ENCODE peak calls at places on chromosome 22, in four cellular contexts. O is HCT116, V is HepG2, X is K562. F is an unnamed sample.

GRCh38 chr22:24580276-24580675 is 12.6 kb downstream of the LRRC75B start:
- DNase-seq in O (no peak), V (no peak), X (no peak), F (no peak)

GRCh38 chr22:26045051-26045450 is 124.2 kb upstream of the SEZ6L start:
- DNase-seq in O (no peak), V (no peak), X (no peak), F (no peak)

GRCh38 chr22:29877620-29878019 is 5.4 kb upstream of the MTMR3 start:
- DNase-seq in O (no peak), V (no peak), X (no peak), F (no peak)

GRCh38 chr22:43824724-43825485 is 12.8 kb upstream of the EFCAB6 start:
- DNase-seq in O (no peak), V (no peak), X (no peak), F (no peak)

GRCh38 chr22:48264586-48264985 is 1502.1 kb downstream of the TBC1D22A start:
- DNase-seq in O (no peak), V (no peak), X (no peak), F (no peak)

GRCh38 chr22:17988800-17989513 is 35.4 kb downstream of the MICAL3 start:
- DNase-seq in O (no peak), V (no peak), X (no peak), F (no peak)

GRCh38 chr22:33404723-33405122 is 346.5 kb upstream of the SYN3 start:
- DNase-seq in O (no peak), V (peak; percentile 26), X (no peak), F (no peak)

GRCh38 chr22:17781319-17782031 is 7.2 kb upstream of the BID start:
- DNase-seq in O (no peak), V (peak; percentile 78), X (no peak), F (peak; percentile 57)

GRCh38 chr22:42317691-42318547 is 47.5 kb upstream of the TCF20 start:
- DNase-seq in O (no peak), V (no peak), X (no peak), F (peak; percentile 50)

GRCh38 chr22:43110444-43110926 is at the start of gene BIK:
- DNase-seq in O (no peak), V (peak; percentile 51), X (peak; percentile 71), F (peak; percentile 74)

GRCh38 chr22:45888221-45889092 is 88.5 kb downstream of the WNT7B start:
- DNase-seq in O (no peak), V (no peak), X (no peak), F (no peak)

GRCh38 chr22:44354288-44354687 is 41.5 kb upstream of the SHISAL1 start:
- DNase-seq in O (no peak), V (no peak), X (no peak), F (no peak)

GRCh38 chr22:27686534-27686933 is 115.0 kb downstream of the MN1 start:
- DNase-seq in O (peak; percentile 68), V (peak; percentile 39), X (no peak), F (no peak)

GRCh38 chr22:45631839-45632238 is 39.8 kb upstream of the ATXN10 start:
- DNase-seq in O (no peak), V (no peak), X (no peak), F (no peak)

GRCh38 chr22:42074153-42074750 is at the start of gene PHETA2:
- DNase-seq in O (no peak), V (no peak), X (no peak), F (peak; percentile 65)

GRCh38 chr22:25779890-25780289 is 37.9 kb downstream of the MYO18B start:
- DNase-seq in O (no peak), V (no peak), X (no peak), F (no peak)

GRCh38 chr22:45771711-45772110 is 100.1 kb downstream of the ATXN10 start:
- DNase-seq in O (no peak), V (no peak), X (no peak), F (no peak)

GRCh38 chr22:39519681-39520053 is 695 bp upstream of the ATF4 start:
- DNase-seq in O (no peak), V (peak; percentile 58), X (no peak), F (peak; percentile 60)

GRCh38 chr22:43796567-43796966 is 15.5 kb downstream of the EFCAB6 start:
- DNase-seq in O (peak; percentile 6), V (no peak), X (no peak), F (peak; percentile 11)

GRCh38 chr22:47965066-47965465 is 1202.6 kb downstream of the TBC1D22A start:
- DNase-seq in O (no peak), V (no peak), X (no peak), F (no peak)

GRCh38 chr22:45754822-45755221 is 83.2 kb downstream of the ATXN10 start:
- DNase-seq in O (no peak), V (no peak), X (no peak), F (no peak)

GRCh38 chr22:48709976-48710375 is 1117.7 kb downstream of the BRD1 start:
- DNase-seq in O (no peak), V (no peak), X (no peak), F (no peak)

GRCh38 chr22:45826520-45826919 is 150.4 kb downstream of the WNT7B start:
- DNase-seq in O (no peak), V (no peak), X (no peak), F (no peak)

GRCh38 chr22:48112687-48113521 is 1350.5 kb downstream of the TBC1D22A start:
- DNase-seq in O (no peak), V (no peak), X (no peak), F (no peak)

DNA sequence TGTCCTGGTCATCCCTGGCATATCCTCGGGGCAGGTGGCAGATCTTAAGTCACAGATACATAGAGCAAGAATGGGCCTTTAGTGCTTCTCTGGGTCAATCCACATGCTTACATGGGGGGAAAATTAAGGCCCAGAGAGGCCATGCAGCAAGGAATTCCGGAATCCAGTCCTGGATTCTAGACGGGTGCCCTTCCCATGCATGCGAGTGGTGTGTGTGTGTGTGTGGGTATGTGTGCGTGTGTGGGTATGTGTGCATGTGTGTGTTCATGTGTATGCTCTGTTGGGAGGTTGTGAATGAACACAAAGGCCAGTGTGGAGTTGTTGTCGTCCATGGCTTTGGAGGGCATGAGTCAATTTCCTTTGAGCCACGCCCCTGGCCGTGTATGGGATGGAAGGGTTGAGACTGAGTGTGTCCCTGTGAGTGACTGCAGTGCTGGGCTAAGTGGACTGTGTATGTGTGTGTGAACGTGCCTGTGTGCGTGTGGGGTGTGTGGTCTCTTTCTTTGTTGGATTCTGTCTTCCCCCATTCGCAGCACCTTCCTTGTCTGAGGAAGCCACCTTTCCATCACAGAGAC is 33.4 kb upstream of the EIF3D start:
- DNase-seq in O (no peak), V (no peak), X (peak; percentile 16), F (no peak)
- TF ChIP-seq ZBTB33 in O (no peak), V (no peak), X (no peak), F (no peak)

DNA sequence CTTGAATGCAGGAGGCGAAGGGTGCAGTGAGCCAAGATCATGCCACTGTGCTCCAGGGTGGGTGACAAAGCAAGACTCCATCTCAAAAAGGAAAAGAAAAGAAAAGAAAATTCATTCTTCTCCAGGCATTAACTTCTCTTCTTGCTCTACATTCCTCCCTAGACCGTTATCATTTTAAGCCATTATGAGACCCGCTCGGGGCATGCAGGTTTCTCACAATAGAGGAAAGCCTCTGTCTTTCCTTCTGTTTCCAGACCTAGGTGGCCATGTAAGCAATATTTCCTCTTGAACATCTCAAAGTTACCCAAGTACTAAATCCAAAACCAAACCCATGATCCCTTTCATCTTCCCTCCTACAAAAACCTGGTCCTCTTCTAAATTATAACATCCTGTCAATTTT is 139.6 kb downstream of the RBFOX2 start:
- DNase-seq in O (no peak), V (no peak), X (no peak), F (no peak)
- H3K4me3 ChIP-seq in O (no peak overlapping the region), V (no peak overlapping the region), X (no peak overlapping the region), F (no peak overlapping the region)

GRCh38 chr22:30880847-30881246 is 87.7 kb downstream of the MORC2 start:
- DNase-seq in O (no peak), V (no peak), X (no peak), F (no peak)
- H3K4me1 ChIP-seq in O (peaks cover 9% of the 10 kb centered on the region), V (peaks cover 58% of the 10 kb centered on the region), X (peaks cover 28% of the 10 kb centered on the region), F (no peaks in the 10 kb centered on the region)

DNA sequence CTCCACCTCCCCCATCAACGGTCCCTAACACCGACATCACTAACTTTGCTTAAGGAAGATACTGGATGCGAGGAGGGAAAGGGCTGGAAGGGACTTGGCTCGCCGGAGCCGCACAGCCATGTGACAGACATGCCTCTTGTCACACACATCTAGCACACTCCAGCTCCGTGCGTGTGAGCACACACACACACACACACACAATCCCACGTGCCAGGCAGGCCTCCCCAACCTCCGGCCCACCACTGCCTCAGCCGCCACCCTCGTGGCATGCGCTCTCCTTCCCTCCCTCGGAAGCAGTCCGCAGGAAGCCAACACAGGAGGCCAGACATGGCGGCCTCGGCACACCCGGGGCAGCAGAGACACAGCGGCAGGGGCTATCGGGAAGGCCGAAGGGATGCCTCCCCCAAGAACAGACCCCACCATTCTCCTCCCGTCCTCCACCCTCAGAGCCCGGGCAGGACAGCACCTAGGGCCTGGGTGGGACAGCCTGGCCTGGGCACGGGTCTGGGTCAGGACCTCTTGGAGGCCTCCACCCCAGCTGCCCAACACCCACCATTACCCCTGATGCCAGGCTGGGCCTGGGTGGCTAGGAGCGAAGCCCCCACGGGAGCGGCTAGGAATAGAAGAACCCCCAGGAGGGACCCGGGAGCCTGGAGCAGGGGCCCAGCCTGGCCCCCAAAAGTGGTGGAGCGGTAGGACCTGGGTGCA is 1.0 kb downstream of the MFNG start:
- DNase-seq in O (no peak), V (no peak), X (no peak), F (no peak)
- TF ChIP-seq ZBTB33 in O (no peak), V (peak; percentile 66), X (no peak), F (no peak)

GRCh38 chr22:19756288-19757128 is 4.1 kb upstream of the TBX1 start:
- DNase-seq in O (peak; percentile 34), V (peak; percentile 35), X (peak; percentile 99), F (peak; percentile 78)

GRCh38 chr22:19755722-19756287 is 4.8 kb upstream of the TBX1 start:
- DNase-seq in O (no peak), V (no peak), X (peak; percentile 63), F (peak; percentile 71)

GRCh38 chr22:19754701-19755144 is 5.9 kb upstream of the TBX1 start:
- DNase-seq in O (no peak), V (no peak), X (no peak), F (no peak)

GRCh38 chr22:19753996-19754700 is 6.4 kb upstream of the TBX1 start:
- DNase-seq in O (no peak), V (no peak), X (peak; percentile 56), F (no peak)

DNA sequence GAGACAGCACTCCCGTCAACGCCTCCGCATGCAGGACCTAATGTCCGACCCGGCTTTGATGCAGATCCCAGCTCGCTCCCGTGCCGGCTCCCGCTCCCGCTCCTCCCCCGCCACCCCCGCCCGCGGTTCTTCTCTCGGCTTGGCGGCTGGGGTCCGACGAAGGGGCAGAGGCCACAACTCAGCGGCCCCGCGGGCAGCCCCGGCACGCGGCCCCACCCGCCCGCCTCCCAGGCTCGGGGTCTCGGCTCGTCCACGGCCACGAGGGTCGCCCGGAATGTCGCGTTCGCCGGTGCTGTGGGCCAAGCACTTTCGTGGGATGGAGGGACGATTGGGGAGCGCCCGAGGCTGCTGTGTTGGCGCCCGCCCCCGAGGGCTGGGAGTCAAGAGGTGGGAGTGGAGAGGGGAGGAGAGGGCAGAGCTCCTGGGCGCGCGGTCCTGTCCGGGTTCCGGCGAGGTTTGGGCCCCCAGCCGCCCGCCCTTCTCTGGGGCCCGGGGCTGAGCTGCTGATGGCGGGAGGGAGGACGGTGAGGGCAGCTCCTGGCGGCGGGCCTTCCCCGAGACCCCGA is 5.3 kb upstream of the TBX1 start:
- DNase-seq in O (no peak), V (no peak), X (peak; percentile 73), F (no peak)
- H3K4me3 ChIP-seq in O (no peak overlapping the region), V (no peak overlapping the region), X (no peak overlapping the region), F (no peak overlapping the region)

GRCh38 chr22:23092217-23092955 is 22.1 kb downstream of the GNAZ start:
- DNase-seq in O (no peak), V (no peak), X (peak; percentile 52), F (no peak)
- H3K4me1 ChIP-seq in O (peaks cover 16% of the 10 kb centered on the region), V (peaks cover 13% of the 10 kb centered on the region), X (peaks cover 7% of the 10 kb centered on the region), F (no peaks in the 10 kb centered on the region)